ENCODE peak calls at places on chromosomes 6 and 20, in six cellular contexts. K is foreskin fibroblast, P is right atrium auricular region, G is ovary, I is gastrocnemius medialis, E is astrocyte of the cerebellum. R is an unnamed sample.

GRCh38 chr20:13865825-13866351 is 81.1 kb downstream of the NDUFAF5 start:
- DNase-seq in K (peak; percentile 69), P (no peak), G (no peak), I (no peak), E (no peak), R (no peak)

GRCh38 chr6:83132121-83132520 is 60.9 kb downstream of the PGM3 start:
- DNase-seq in K (no peak), P (no peak), G (no peak), I (no peak), E (no peak), R (no peak)

GRCh38 chr6:52020961-52021570 is 66.3 kb downstream of the PKHD1 start:
- DNase-seq in K (peak; percentile 7), P (no peak), G (no peak), I (no peak), E (peak; percentile 8), R (no peak)

GRCh38 chr20:24235740-24236139 is 233.7 kb upstream of the SYNDIG1 start:
- DNase-seq in K (no peak), P (no peak), G (no peak), I (no peak), E (peak; percentile 33), R (no peak)

GRCh38 chr6:1865585-1865984 is 255.9 kb downstream of the FOXC1 start:
- DNase-seq in K (no peak), P (no peak), G (no peak), I (no peak), E (no peak), R (no peak)

GRCh38 chr20:46484954-46485353 is 28.4 kb downstream of the ZNF334 start:
- DNase-seq in K (no peak), P (no peak), G (no peak), I (no peak), E (no peak), R (no peak)

GRCh38 chr6:80527552-80528052 is 421.1 kb downstream of the BCKDHB start:
- DNase-seq in K (no peak), P (no peak), G (no peak), I (no peak), E (no peak), R (no peak)

GRCh38 chr20:8434326-8434876 is 302.3 kb downstream of the PLCB1 start:
- DNase-seq in K (no peak), P (no peak), G (no peak), I (no peak), E (no peak), R (no peak)

GRCh38 chr6:17630511-17631073 is 30.5 kb downstream of the FAM8A1 start:
- DNase-seq in K (no peak), P (no peak), G (no peak), I (no peak), E (no peak), R (no peak)

GRCh38 chr6:92201618-92202017 is 1217.7 kb downstream of the EPHA7 start:
- DNase-seq in K (no peak), P (no peak), G (no peak), I (no peak), E (no peak), R (no peak)

GRCh38 chr20:2693996-2694471 is 1.5 kb downstream of the EBF4 start:
- DNase-seq in K (no peak), P (no peak), G (peak; percentile 38), I (no peak), E (no peak), R (no peak)

GRCh38 chr6:27684264-27685211 is 211.6 kb upstream of the ZNF184 start:
- DNase-seq in K (peak; percentile 65), P (no peak), G (peak; percentile 59), I (no peak), E (peak; percentile 26), R (no peak)

GRCh38 chr20:36154696-36155628 is at the start of gene EPB41L1:
- DNase-seq in K (no peak), P (no peak), G (peak; percentile 61), I (no peak), E (no peak), R (no peak)

GRCh38 chr6:75563032-75563431 is 38.6 kb upstream of the SENP6 start:
- DNase-seq in K (no peak), P (no peak), G (no peak), I (no peak), E (no peak), R (no peak)

GRCh38 chr20:6583134-6583738 is 184.2 kb upstream of the BMP2 start:
- DNase-seq in K (no peak), P (no peak), G (no peak), I (peak; percentile 13), E (peak; percentile 59), R (no peak)

GRCh38 chr6:42929928-42930360 is 664 bp downstream of the CNPY3 start:
- DNase-seq in K (peak; percentile 79), P (no peak), G (no peak), I (no peak), E (peak; percentile 12), R (no peak)

GRCh38 chr6:74170118-74170517 is 474.1 kb downstream of the CD109 start:
- DNase-seq in K (peak; percentile 26), P (no peak), G (peak; percentile 24), I (no peak), E (no peak), R (no peak)

GRCh38 chr6:52568320-52568719 is 8.5 kb downstream of the TRAM2 start:
- DNase-seq in K (no peak), P (no peak), G (no peak), I (no peak), E (no peak), R (no peak)

GRCh38 chr20:31597483-31597858 is 7.6 kb upstream of the ID1 start:
- DNase-seq in K (no peak), P (no peak), G (no peak), I (no peak), E (no peak), R (no peak)

GRCh38 chr6:12103158-12103557 is 91.0 kb downstream of the HIVEP1 start:
- DNase-seq in K (no peak), P (no peak), G (no peak), I (no peak), E (no peak), R (no peak)

GRCh38 chr6:157119502-157120027 is 203.8 kb downstream of the TMEM242 start:
- DNase-seq in K (no peak), P (no peak), G (no peak), I (no peak), E (no peak), R (no peak)

GRCh38 chr6:89826029-89826528 is 3.6 kb upstream of the CASP8AP2 start:
- DNase-seq in K (peak; percentile 39), P (no peak), G (no peak), I (no peak), E (no peak), R (no peak)

GRCh38 chr6:16244869-16245451 is 6.6 kb downstream of the GMPR start:
- DNase-seq in K (no peak), P (no peak), G (no peak), I (no peak), E (peak; percentile 78), R (no peak)

GRCh38 chr6:153437193-153437592 is 306.1 kb upstream of the RGS17 start:
- DNase-seq in K (no peak), P (no peak), G (no peak), I (no peak), E (no peak), R (no peak)

GRCh38 chr6:579339-579738 is 77.6 kb downstream of the HUS1B start:
- DNase-seq in K (peak; percentile 26), P (no peak), G (no peak), I (no peak), E (no peak), R (no peak)

GRCh38 chr20:9572690-9573089 is 58.3 kb downstream of the LAMP5 start:
- DNase-seq in K (no peak), P (no peak), G (no peak), I (no peak), E (no peak), R (no peak)

DNA sequence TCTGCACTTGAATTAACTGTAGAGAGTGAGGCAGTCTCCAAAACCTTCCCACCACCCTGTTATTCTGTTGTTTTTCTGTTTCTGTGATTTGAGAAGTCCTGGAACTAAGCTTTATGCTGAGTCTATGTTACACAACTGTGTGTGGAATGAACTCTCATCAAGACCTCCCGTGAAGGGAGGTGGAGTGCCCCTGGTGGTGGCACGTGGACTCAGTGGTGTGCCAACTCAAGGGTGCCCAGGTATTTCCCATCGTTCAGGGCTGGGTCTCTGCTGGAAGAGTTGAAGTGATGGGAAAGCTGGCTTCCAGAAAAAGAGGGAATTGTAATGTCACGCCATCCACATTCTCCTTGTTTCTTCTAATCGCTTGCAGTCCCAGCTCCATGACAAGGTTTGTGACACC is 374.2 kb downstream of the SMOC2 start:
- DNase-seq in K (no peak), P (no peak), G (no peak), I (no peak), E (no peak), R (no peak)
- TF ChIP-seq CTCF in K (no peak), P (no peak), G (no peak), I (no peak), E (no peak), R (no peak)

DNA sequence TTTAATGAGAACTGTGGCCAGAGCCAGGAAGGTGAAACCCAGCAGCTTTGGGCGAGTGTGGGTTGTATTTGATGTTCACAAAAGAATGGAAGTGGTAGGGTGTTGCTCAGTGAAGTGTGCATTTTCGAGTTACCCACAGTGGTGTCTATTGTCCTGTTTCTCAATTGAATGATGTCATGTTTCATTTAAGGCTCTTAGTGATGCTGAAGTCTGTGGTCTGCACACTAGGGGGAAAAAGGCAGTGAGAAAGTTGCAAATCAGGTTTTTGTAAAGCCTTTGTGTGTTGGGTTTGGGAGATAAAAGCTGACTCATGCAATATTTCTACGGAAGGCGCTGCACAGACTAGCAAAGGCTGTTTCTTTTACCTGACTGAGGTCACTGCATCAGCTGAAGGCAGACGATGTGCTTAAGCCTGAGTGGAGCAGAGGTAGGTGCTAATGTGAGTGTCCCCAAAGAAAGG is 121.1 kb downstream of the PLEKHG1 start:
- DNase-seq in K (no peak), P (no peak), G (no peak), I (no peak), E (peak; percentile 98), R (no peak)
- TF ChIP-seq CTCF in K (no peak), P (no peak), G (no peak), I (no peak), E (peak; percentile 36), R (no peak)

GRCh38 chr6:152096863-152097496 is 289.5 kb downstream of the ESR1 start:
- DNase-seq in K (peak; percentile 87), P (no peak), G (no peak), I (no peak), E (peak; percentile 51), R (no peak)
- TF ChIP-seq CTCF in K (peak; percentile 20), P (no peak), G (no peak), I (no peak), E (peak; percentile 41), R (no peak)

GRCh38 chr20:20518263-20518662 is 150.4 kb downstream of the INSM1 start:
- DNase-seq in K (no peak), P (no peak), G (no peak), I (no peak), E (no peak), R (no peak)
- TF ChIP-seq CTCF in K (no peak), P (no peak), G (no peak), I (no peak), E (no peak), R (no peak)

R was measured in vagina.